ENCODE peak calls at places on chromosomes 7 and 10, in six cellular contexts. R is pancreas, X is kidney epithelial cell, N is hepatocyte, G is Panc1, A is OCI-LY7. T is an unnamed sample.

GRCh38 chr7:77335581-77335980 is 80.6 kb downstream of the GSAP start:
- DNase-seq in R (no peak), X (no peak), N (no peak), G (no peak), A (no peak), T (no peak)

GRCh38 chr7:139867847-139868246 is 38.8 kb downstream of the TBXAS1 start:
- DNase-seq in R (no peak), X (no peak), N (no peak), G (no peak), A (no peak), T (no peak)

GRCh38 chr7:31068006-31068675 is 16.0 kb downstream of the ADCYAP1R1 start:
- DNase-seq in R (no peak), X (no peak), N (no peak), G (no peak), A (no peak), T (no peak)

GRCh38 chr7:5695037-5695708 is 86.3 kb downstream of the RNF216 start:
- DNase-seq in R (no peak), X (no peak), N (peak; percentile 49), G (no peak), A (peak; percentile 24), T (no peak)

GRCh38 chr10:98425511-98426352 is 10.8 kb upstream of the PYROXD2 start:
- DNase-seq in R (no peak), X (no peak), N (peak; percentile 53), G (peak; percentile 38), A (peak; percentile 63), T (no peak)

GRCh38 chr10:48517482-48517881 is 87.4 kb downstream of the ARHGAP22 start:
- DNase-seq in R (no peak), X (no peak), N (no peak), G (no peak), A (no peak), T (no peak)

GRCh38 chr10:72162978-72163377 is 52.8 kb upstream of the ANAPC16 start:
- DNase-seq in R (no peak), X (no peak), N (no peak), G (no peak), A (no peak), T (peak; percentile 81)

GRCh38 chr10:78717200-78717599 is 351.6 kb upstream of the ZMIZ1 start:
- DNase-seq in R (no peak), X (no peak), N (no peak), G (no peak), A (no peak), T (no peak)

GRCh38 chr7:45566386-45566785 is 7.8 kb upstream of the ADCY1 start:
- DNase-seq in R (no peak), X (no peak), N (no peak), G (no peak), A (no peak), T (no peak)

GRCh38 chr10:106595281-106595680 is 569.2 kb downstream of the SORCS1 start:
- DNase-seq in R (no peak), X (no peak), N (no peak), G (no peak), A (no peak), T (no peak)

GRCh38 chr7:48518092-48518491 is 346.8 kb downstream of the ABCA13 start:
- DNase-seq in R (no peak), X (no peak), N (no peak), G (no peak), A (no peak), T (no peak)

GRCh38 chr7:19964198-19964597 is 190.8 kb upstream of the TMEM196 start:
- DNase-seq in R (no peak), X (no peak), N (no peak), G (no peak), A (no peak), T (no peak)

GRCh38 chr7:64307254-64308018 is 6.3 kb upstream of the ZNF736 start:
- DNase-seq in R (peak; percentile 95), X (peak; percentile 84), N (no peak), G (peak; percentile 96), A (peak; percentile 98), T (peak; percentile 69)

GRCh38 chr7:151607464-151607867 is 87.8 kb upstream of the RHEB start:
- DNase-seq in R (no peak), X (no peak), N (no peak), G (no peak), A (no peak), T (no peak)

GRCh38 chr10:130040351-130040750 is 70.3 kb downstream of the C10orf143 start:
- DNase-seq in R (no peak), X (no peak), N (no peak), G (no peak), A (no peak), T (no peak)

GRCh38 chr10:4663162-4663992 is 162.6 kb upstream of the AKR1E2 start:
- DNase-seq in R (peak; percentile 65), X (peak; percentile 100), N (peak; percentile 92), G (peak; percentile 94), A (peak; percentile 3), T (peak; percentile 100)

GRCh38 chr10:8416755-8417154 is 362.3 kb downstream of the GATA3 start:
- DNase-seq in R (no peak), X (no peak), N (no peak), G (no peak), A (no peak), T (no peak)

GRCh38 chr7:142140560-142140959 is 29.0 kb downstream of the MGAM2 start:
- DNase-seq in R (no peak), X (no peak), N (no peak), G (no peak), A (no peak), T (no peak)

GRCh38 chr7:95545007-95545615 is 51.2 kb downstream of the PDK4 start:
- DNase-seq in R (peak; percentile 50), X (peak; percentile 28), N (peak; percentile 82), G (peak; percentile 78), A (no peak), T (peak; percentile 21)

GRCh38 chr7:20744913-20745587 is 41.6 kb downstream of the SP8 start:
- DNase-seq in R (no peak), X (no peak), N (peak; percentile 30), G (no peak), A (no peak), T (peak; percentile 11)

GRCh38 chr7:6121141-6121540 is 90.0 kb downstream of the ANKRD61 start:
- DNase-seq in R (no peak), X (no peak), N (no peak), G (no peak), A (no peak), T (no peak)

GRCh38 chr7:17374654-17375053 is 76.2 kb downstream of the AHR start:
- DNase-seq in R (no peak), X (no peak), N (no peak), G (no peak), A (no peak), T (no peak)

GRCh38 chr7:2761131-2761624 is 73.2 kb downstream of the AMZ1 start:
- DNase-seq in R (no peak), X (no peak), N (no peak), G (no peak), A (no peak), T (no peak)

GRCh38 chr10:65571011-65571570 is 1354.7 kb upstream of the LRRTM3 start:
- DNase-seq in R (no peak), X (no peak), N (peak; percentile 15), G (no peak), A (no peak), T (no peak)

GRCh38 chr10:30556189-30556588 is 73.4 kb downstream of the LYZL2 start:
- DNase-seq in R (no peak), X (no peak), N (no peak), G (no peak), A (no peak), T (no peak)

GRCh38 chr7:133530682-133531081 is 277.8 kb downstream of the EXOC4 start:
- DNase-seq in R (no peak), X (no peak), N (peak; percentile 8), G (no peak), A (no peak), T (peak; percentile 89)

GRCh38 chr7:94655562-94655883 is 410 bp downstream of the SGCE start:
- DNase-seq in R (no peak), X (no peak), N (peak; percentile 16), G (no peak), A (no peak), T (no peak)

GRCh38 chr10:107616463-107617131 is 452.1 kb upstream of the SORCS1 start:
- DNase-seq in R (no peak), X (no peak), N (no peak), G (no peak), A (no peak), T (no peak)

DNA sequence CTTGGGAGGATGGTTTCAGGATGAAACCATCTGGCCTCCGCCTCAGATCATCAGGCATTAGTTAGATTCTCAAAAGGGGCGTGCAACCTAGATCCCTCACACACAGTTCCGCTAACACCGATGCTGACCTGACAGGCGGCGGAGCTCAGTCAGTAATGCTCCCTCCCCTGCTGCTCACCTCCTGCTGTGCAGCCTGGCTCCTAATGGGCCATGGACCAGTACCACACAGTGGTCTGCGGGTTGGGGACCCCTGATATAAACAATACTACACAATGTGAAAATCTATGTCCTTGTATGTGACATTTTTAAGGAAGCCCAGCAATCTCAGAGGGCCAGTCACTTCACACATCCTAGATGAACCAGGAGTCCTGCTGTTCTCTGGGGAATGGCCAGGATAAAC is 166.6 kb downstream of the PARD3 start:
- DNase-seq in R (no peak), X (no peak), N (no peak), G (no peak), A (no peak), T (no peak)
- TF ChIP-seq CTCF in R (no peak), X (no peak), N (no peak), G (no peak), A (no peak), T (no peak)

GRCh38 chr7:148912758-148913541 is 28.9 kb upstream of the EZH2 start:
- DNase-seq in R (no peak), X (peak; percentile 7), N (no peak), G (peak; percentile 20), A (peak; percentile 19), T (no peak)
- H3K4me3 ChIP-seq in R (no peak overlapping the region), X (no peak overlapping the region), N (no peak overlapping the region), G (no peak overlapping the region), A (no peak overlapping the region), T (no peak overlapping the region)

DNA sequence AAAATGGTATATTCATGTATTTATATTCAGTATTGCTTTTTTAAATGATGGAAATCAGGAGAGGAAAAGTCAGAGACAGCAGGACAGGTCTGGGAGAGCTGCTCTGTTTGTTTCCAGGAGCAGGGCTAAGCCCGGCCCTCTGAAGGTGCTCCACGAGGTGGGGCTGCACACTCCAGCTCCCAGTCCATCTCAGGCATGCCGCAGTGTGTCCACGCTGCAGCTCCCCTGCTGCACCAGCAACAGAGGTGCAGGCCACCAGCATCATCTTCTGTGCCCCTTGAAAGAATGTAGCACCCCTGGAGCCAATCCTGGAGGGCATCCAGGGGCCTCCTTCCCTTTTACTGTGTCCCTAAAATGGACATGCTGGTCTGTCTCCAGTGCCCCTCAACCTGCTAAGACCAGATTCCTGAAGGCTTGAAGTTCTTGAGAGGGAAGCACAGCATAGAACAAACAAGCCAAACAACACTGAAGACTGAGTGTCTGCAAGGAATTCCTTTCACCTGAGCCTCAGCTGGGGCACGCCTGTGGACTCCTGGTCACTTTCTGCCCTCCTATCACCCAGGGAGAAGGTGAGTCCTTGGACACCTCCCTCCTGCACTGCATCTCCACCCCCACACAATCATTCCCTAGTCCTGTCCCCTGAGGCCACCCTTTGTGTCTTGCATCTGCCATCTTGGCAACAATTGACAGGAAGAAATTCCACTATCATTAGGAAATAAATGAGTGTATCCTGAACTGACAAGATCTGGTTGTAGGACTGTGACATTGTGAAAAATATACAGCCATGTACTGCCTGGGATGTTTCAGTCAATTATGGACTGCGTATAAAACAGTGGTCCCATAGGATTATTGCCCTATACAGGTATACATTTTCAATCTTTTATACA is 100.5 kb downstream of the CXCL12 start:
- DNase-seq in R (no peak), X (no peak), N (no peak), G (no peak), A (no peak), T (no peak)
- TF ChIP-seq CTCF in R (no peak), X (peak; percentile 2), N (peak; percentile 15), G (no peak), A (no peak), T (no peak)

GRCh38 chr10:60714242-60714641 is 64.0 kb upstream of the CDK1 start:
- DNase-seq in R (no peak), X (no peak), N (no peak), G (no peak), A (no peak), T (no peak)
- H3K4me3 ChIP-seq in R (no peak overlapping the region), X (no peak overlapping the region), N (no peak overlapping the region), G (no peak overlapping the region), A (no peak overlapping the region), T (no peak overlapping the region)

T was measured in retinal pigment epithelial cell.